ENCODE peak calls at places on chromosome 13, in six cellular contexts. J, K, V, W, E and Q are unnamed samples.

GRCh38 chr13:30026093-30026492 is 175.7 kb upstream of the UBL3 start:
- DNase-seq in J (no peak), K (no peak), V (peak), W (no peak), E (peak), Q (no peak)

GRCh38 chr13:21594715-21595545 is 9.0 kb downstream of the MICU2 start:
- DNase-seq in J (no peak), K (no peak), V (no peak), W (no peak), E (no peak), Q (no peak)

GRCh38 chr13:59461411-59461810 is 702.3 kb downstream of the DIAPH3 start:
- DNase-seq in J (no peak), K (no peak), V (no peak), W (no peak), E (no peak), Q (no peak)

GRCh38 chr13:43730642-43731041 is 56.1 kb downstream of the ENOX1 start:
- DNase-seq in J (no peak), K (no peak), V (peak), W (no peak), E (peak), Q (no peak)

GRCh38 chr13:91986771-91987515 is 588.5 kb downstream of the GPC5 start:
- DNase-seq in J (no peak), K (no peak), V (no peak), W (no peak), E (no peak), Q (no peak)

GRCh38 chr13:75705395-75705794 is 69.3 kb downstream of the LMO7 start:
- DNase-seq in J (no peak), K (no peak), V (peak), W (no peak), E (peak), Q (no peak)

GRCh38 chr13:50905256-50905655 is 4.3 kb upstream of the RNASEH2B start:
- DNase-seq in J (no peak), K (no peak), V (no peak), W (no peak), E (no peak), Q (no peak)

GRCh38 chr13:24644051-24644450 is 36.2 kb upstream of the ATP12A start:
- DNase-seq in J (no peak), K (no peak), V (peak), W (no peak), E (no peak), Q (no peak)

GRCh38 chr13:49669735-49670309 is 21.5 kb downstream of the EBPL start:
- DNase-seq in J (no peak), K (no peak), V (peak), W (peak), E (no peak), Q (peak)

GRCh38 chr13:35388456-35388855 is 88.0 kb downstream of the MAB21L1 start:
- DNase-seq in J (no peak), K (no peak), V (peak), W (no peak), E (no peak), Q (no peak)

GRCh38 chr13:109254271-109254670 is 532.1 kb downstream of the IRS2 start:
- DNase-seq in J (no peak), K (no peak), V (no peak), W (no peak), E (no peak), Q (no peak)

GRCh38 chr13:26482451-26483197 is 74.9 kb upstream of the WASF3 start:
- DNase-seq in J (peak), K (peak), V (peak), W (peak), E (no peak), Q (no peak)

GRCh38 chr13:38990693-38991092 is at the start of gene STOML3:
- DNase-seq in J (no peak), K (no peak), V (no peak), W (no peak), E (no peak), Q (no peak)

GRCh38 chr13:76293346-76293745 is 592.9 kb downstream of the KCTD12 start:
- DNase-seq in J (no peak), K (no peak), V (peak), W (no peak), E (peak), Q (no peak)

GRCh38 chr13:44198826-44199225 is 174.8 kb upstream of the SERP2 start:
- DNase-seq in J (no peak), K (no peak), V (no peak), W (no peak), E (no peak), Q (no peak)

GRCh38 chr13:101303512-101303911 is 112.8 kb downstream of the NALCN start:
- DNase-seq in J (no peak), K (no peak), V (peak), W (peak), E (no peak), Q (no peak)